ENCODE peak calls at places on chromosomes 4 and X, in six cellular contexts. Y is AG10803; B is HS-5; Z is iris pigment epithelial cell; W is effector memory CD8-positive, alpha-beta T cell; U is NCI-H748 treated with DMSO at 0.1 percent for 48 hours. O is an unnamed sample.

GRCh38 chrX:46611658-46612362 is 38.2 kb downstream of the CHST7 start:
- DNase-seq in Y (no peak), B (no peak), Z (no peak), W (peak; percentile 9), U (no peak), O (no peak)

GRCh38 chrX:151713859-151714258 is 2.0 kb upstream of the FATE1 start:
- DNase-seq in Y (no peak), B (no peak), Z (peak; percentile 6), W (no peak), U (no peak), O (no peak)

GRCh38 chr4:95549246-95550138 is 719 bp upstream of the UNC5C start:
- DNase-seq in Y (peak; percentile 8), B (no peak), Z (peak; percentile 31), W (no peak), U (no peak), O (no peak)

GRCh38 chr4:70632028-70632427 is 3.5 kb downstream of the ENAM start:
- DNase-seq in Y (peak; percentile 24), B (peak; percentile 49), Z (peak; percentile 64), W (no peak), U (no peak), O (peak; percentile 54)

GRCh38 chrX:101452051-101452450 is 33.2 kb upstream of the ARMCX4 start:
- DNase-seq in Y (no peak), B (no peak), Z (peak; percentile 40), W (no peak), U (no peak), O (no peak)

GRCh38 chr4:164215113-164215741 is 538.7 kb upstream of the SMIM31 start:
- DNase-seq in Y (no peak), B (no peak), Z (no peak), W (no peak), U (peak; percentile 38), O (no peak)

GRCh38 chr4:176656108-176656507 is 136.6 kb downstream of the VEGFC start:
- DNase-seq in Y (peak; percentile 89), B (no peak), Z (no peak), W (no peak), U (no peak), O (no peak)

GRCh38 chr4:105550641-105551040 is 1.8 kb upstream of the ARHGEF38 start:
- DNase-seq in Y (no peak), B (no peak), Z (no peak), W (no peak), U (no peak), O (no peak)

GRCh38 chr4:161642708-161643107 is 521.1 kb downstream of the FSTL5 start:
- DNase-seq in Y (peak; percentile 11), B (no peak), Z (peak; percentile 6), W (no peak), U (no peak), O (no peak)

GRCh38 chr4:47617607-47618006 is 132.5 kb downstream of the ATP10D start:
- DNase-seq in Y (no peak), B (no peak), Z (no peak), W (no peak), U (no peak), O (no peak)

GRCh38 chrX:20116087-20116574 is 576 bp downstream of the MAP7D2 start:
- DNase-seq in Y (no peak), B (no peak), Z (no peak), W (no peak), U (no peak), O (no peak)

GRCh38 chr4:143514432-143514831 is 930 bp downstream of the SMARCA5 start:
- DNase-seq in Y (peak; percentile 45), B (no peak), Z (peak; percentile 66), W (no peak), U (peak; percentile 21), O (peak; percentile 19)

O was measured in NCI-H226.